ENCODE peak calls at places on chromosomes 5 and 9, in five cellular contexts. S is neuronal stem cell, D is IMR-90, R is H1, T is mesenchymal stem cell. M is an unnamed sample.

GRCh38 chr9:4344946-4345345 is 45.1 kb upstream of the GLIS3 start:
- DNase-seq in S (no peak), D (no peak), R (no peak), T (no peak), M (no peak)

GRCh38 chr9:109745335-109746283 is 34.4 kb upstream of the PALM2AKAP2 start:
- DNase-seq in S (peak; percentile 27), D (peak; percentile 75), R (no peak), T (peak; percentile 56), M (no peak)

GRCh38 chr9:33447404-33448158 is at the start of gene AQP3:
- DNase-seq in S (peak; percentile 52), D (no peak), R (no peak), T (peak; percentile 55), M (peak; percentile 83)

GRCh38 chr9:98415782-98416181 is 160.3 kb upstream of the TBC1D2 start:
- DNase-seq in S (no peak), D (no peak), R (no peak), T (no peak), M (no peak)

GRCh38 chr9:24071736-24072135 is 245.7 kb upstream of the ELAVL2 start:
- DNase-seq in S (no peak), D (no peak), R (no peak), T (no peak), M (no peak)

GRCh38 chr9:438961-439768 is 224.5 kb downstream of the DOCK8 start:
- DNase-seq in S (no peak), D (no peak), R (no peak), T (no peak), M (no peak)

GRCh38 chr5:127434588-127434987 is 82.9 kb upstream of the PRRC1 start:
- DNase-seq in S (no peak), D (no peak), R (no peak), T (no peak), M (peak; percentile 41)

GRCh38 chr5:116848974-116849586 is 274.5 kb upstream of the SEMA6A start:
- DNase-seq in S (no peak), D (no peak), R (no peak), T (no peak), M (no peak)

GRCh38 chr9:20478780-20479179 is 143.5 kb downstream of the MLLT3 start:
- DNase-seq in S (no peak), D (no peak), R (no peak), T (no peak), M (no peak)

DNA sequence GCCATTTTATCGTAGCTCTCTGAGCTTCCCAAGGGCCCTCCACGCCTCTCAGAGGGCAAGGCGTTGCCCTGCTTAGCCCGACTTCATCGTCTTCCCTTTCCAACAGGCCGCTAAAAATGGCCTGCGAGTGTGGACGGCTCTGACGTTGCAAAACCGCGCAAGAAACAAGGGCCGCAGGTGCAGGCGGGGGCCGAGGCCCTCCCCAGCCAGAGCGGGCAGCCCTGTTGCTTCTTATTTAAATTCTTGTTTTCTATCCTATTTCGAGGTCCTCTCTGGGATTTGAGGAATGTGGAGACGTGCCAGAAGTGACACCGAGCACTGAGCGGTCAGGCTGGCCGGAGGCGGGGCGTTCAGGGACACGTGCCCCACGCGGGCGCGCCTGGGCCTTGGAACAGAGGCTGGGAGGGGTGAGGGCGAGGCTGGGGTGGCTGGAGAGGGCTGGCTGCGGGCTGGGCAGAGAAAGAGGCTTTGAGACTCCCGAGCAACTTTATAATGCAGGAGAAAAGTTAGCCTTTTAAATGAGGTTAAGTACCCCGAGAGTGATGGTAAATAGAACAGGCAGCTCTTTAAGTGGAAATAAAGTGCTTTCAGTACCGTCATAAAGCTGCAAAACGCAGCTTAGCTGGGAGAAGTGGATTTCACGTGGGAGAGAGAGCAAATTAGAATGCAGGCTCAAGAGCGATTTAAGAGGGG is 243.6 kb downstream of the AUH start:
- DNase-seq in S (peak; percentile 24), D (peak; percentile 82), R (peak; percentile 23), T (peak; percentile 82), M (peak; percentile 73)
- H2AK5ac ChIP-seq in S (no peak overlapping the region), D (peak overlapping the region; percentile 97), R (no peak overlapping the region), T (peak overlapping the region; percentile 68), M (no peak overlapping the region)

GRCh38 chr5:124639095-124639665 is 107.3 kb downstream of the ZNF608 start:
- DNase-seq in S (no peak), D (no peak), R (peak; percentile 51), T (no peak), M (peak; percentile 63)
- H3K9ac ChIP-seq in S (no peak overlapping the region), D (no peak overlapping the region), R (no peak overlapping the region), T (no peak overlapping the region), M (no peak overlapping the region)

GRCh38 chr5:104778-105296 is 12.9 kb downstream of the PLEKHG4B start:
- DNase-seq in S (no peak), D (no peak), R (no peak), T (no peak), M (no peak)
- H3K14ac ChIP-seq in S (no peak overlapping the region), D (no peak overlapping the region), R (no peak overlapping the region), T (no peak overlapping the region), M (no peak overlapping the region)

DNA sequence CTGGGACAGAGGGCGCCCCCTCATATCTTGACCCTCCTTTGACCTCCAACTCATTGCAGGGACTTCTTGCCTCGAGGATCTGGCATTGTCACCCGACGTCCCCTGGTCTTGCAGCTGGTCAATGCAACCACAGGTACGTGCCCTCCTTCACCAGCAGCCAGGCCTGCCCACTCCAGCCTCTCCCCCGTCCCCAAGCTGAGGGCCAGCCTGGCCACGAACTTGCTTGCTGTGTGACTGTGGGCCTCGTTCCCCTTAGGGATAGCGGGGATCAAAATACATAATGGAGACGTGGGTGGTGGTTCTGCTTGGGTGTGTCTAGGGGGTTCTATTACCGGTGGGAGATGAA is 15.0 kb downstream of the DNM1 start:
- DNase-seq in S (no peak), D (no peak), R (no peak), T (no peak), M (no peak)
- H2AK5ac ChIP-seq in S (peak overlapping the region; percentile 84), D (no peak overlapping the region), R (peak overlapping the region; percentile 67), T (peak overlapping the region; percentile 12), M (no peak overlapping the region)

GRCh38 chr5:132103380-132103951 is 29.9 kb downstream of the CSF2 start:
- DNase-seq in S (no peak), D (peak; percentile 96), R (no peak), T (peak; percentile 96), M (no peak)
- H3K9ac ChIP-seq in S (no peak overlapping the region), D (no peak overlapping the region), R (no peak overlapping the region), T (peak overlapping the region; percentile 82), M (no peak overlapping the region)

GRCh38 chr5:149422429-149423286 is 43.6 kb upstream of the IL17B start:
- DNase-seq in S (no peak), D (peak; percentile 95), R (no peak), T (peak; percentile 99), M (peak; percentile 70)
- H3K14ac ChIP-seq in S (no peak overlapping the region), D (peak overlapping the region; percentile 94), R (no peak overlapping the region), T (peak overlapping the region; percentile 98), M (no peak overlapping the region)

DNA sequence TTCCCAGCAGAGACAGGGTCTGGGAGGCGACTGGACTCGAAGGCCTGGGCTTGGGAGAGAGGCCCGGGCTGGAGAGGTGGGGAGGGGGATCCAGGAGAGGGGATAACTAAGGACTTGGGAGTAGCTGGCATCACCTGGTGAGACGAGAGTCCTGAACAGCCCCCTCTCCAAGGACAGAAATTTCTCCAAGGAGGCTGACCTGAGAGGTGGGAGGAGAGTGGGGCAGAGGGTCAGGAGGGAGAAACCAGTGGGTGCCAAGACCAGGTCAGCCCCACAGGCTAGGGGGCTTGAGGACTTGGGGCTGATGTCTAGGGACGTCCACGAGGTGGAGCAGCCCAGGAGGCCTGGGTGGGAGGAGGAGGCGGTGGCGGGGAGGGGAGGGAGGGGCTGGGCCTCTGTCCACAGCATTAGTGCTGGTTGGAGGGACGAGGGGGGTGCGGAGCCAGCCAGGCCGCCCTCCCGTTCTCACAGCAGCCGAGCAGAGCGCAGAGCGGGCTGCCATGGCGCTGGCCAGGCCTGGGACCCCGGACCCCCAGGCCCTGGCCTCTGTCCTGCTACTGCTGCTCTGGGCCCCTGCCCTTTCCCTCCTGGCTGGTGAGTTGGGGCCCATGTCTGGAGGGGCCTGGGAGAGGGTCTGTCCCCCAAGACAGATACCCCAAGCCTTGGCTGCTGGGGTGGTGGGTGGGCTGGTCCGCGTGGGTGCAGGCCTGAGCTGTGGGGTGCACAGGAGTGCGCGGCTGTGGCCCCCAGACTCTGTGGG is at the start of gene CRB2:
- DNase-seq in S (peak; percentile 80), D (no peak), R (peak; percentile 58), T (peak; percentile 50), M (peak; percentile 87)
- H2AK5ac ChIP-seq in S (peak within 1 kb of the TSS; percentile 71), D (no peak within 1 kb of the TSS), R (no peak within 1 kb of the TSS), T (no peak within 1 kb of the TSS), M (no peak within 1 kb of the TSS)

M was measured in H9.